ENCODE peak calls at places on chromosomes 16 and 17, in eight cellular contexts. One of them, this sample, is unnamed.

GRCh38 chr17:34306466-34306865 is 12.8 kb upstream of the CCL8 start:
- DNase-seq in neural progenitor cell: peak
- DNase-seq in heart right ventricle: no peak
- DNase-seq in stomach: no peak
- DNase-seq in AG04450: no peak
- DNase-seq in cardiac fibroblast: peak
- DNase-seq in mammary epithelial cell: no peak
- DNase-seq in HFF-Myc: peak
- DNase-seq in this sample: no peak

GRCh38 chr17:27496005-27496404 is 39.8 kb downstream of the KSR1 start:
- DNase-seq in neural progenitor cell: no peak
- DNase-seq in heart right ventricle: no peak
- DNase-seq in stomach: no peak
- DNase-seq in AG04450: no peak
- DNase-seq in cardiac fibroblast: no peak
- DNase-seq in mammary epithelial cell: no peak
- DNase-seq in HFF-Myc: no peak
- DNase-seq in this sample: no peak

GRCh38 chr16:69073181-69073669 is 32.2 kb upstream of the HAS3 start:
- DNase-seq in neural progenitor cell: no peak
- DNase-seq in heart right ventricle: no peak
- DNase-seq in stomach: no peak
- DNase-seq in AG04450: no peak
- DNase-seq in cardiac fibroblast: peak
- DNase-seq in mammary epithelial cell: peak
- DNase-seq in HFF-Myc: peak
- DNase-seq in this sample: no peak

GRCh38 chr17:16443390-16444257 is 28.3 kb downstream of the TRPV2 start:
- DNase-seq in neural progenitor cell: no peak
- DNase-seq in heart right ventricle: no peak
- DNase-seq in stomach: no peak
- DNase-seq in AG04450: no peak
- DNase-seq in cardiac fibroblast: no peak
- DNase-seq in mammary epithelial cell: no peak
- DNase-seq in HFF-Myc: no peak
- DNase-seq in this sample: no peak

GRCh38 chr17:45579529-45580495 is 89.3 kb upstream of the PLEKHM1 start:
- DNase-seq in neural progenitor cell: peak
- DNase-seq in heart right ventricle: no peak
- DNase-seq in stomach: no peak
- DNase-seq in AG04450: no peak
- DNase-seq in cardiac fibroblast: no peak
- DNase-seq in mammary epithelial cell: no peak
- DNase-seq in HFF-Myc: no peak
- DNase-seq in this sample: no peak

GRCh38 chr16:6031102-6031501 is 933.5 kb upstream of the EEF2KMT start:
- DNase-seq in neural progenitor cell: no peak
- DNase-seq in heart right ventricle: no peak
- DNase-seq in stomach: no peak
- DNase-seq in AG04450: no peak
- DNase-seq in cardiac fibroblast: no peak
- DNase-seq in mammary epithelial cell: no peak
- DNase-seq in HFF-Myc: no peak
- DNase-seq in this sample: no peak

GRCh38 chr17:50715471-50715870 is 3.9 kb upstream of the LUC7L3 start:
- DNase-seq in neural progenitor cell: no peak
- DNase-seq in heart right ventricle: no peak
- DNase-seq in stomach: no peak
- DNase-seq in AG04450: no peak
- DNase-seq in cardiac fibroblast: no peak
- DNase-seq in mammary epithelial cell: no peak
- DNase-seq in HFF-Myc: no peak
- DNase-seq in this sample: no peak

GRCh38 chr16:15631730-15632409 is 11.1 kb downstream of the MARF1 start:
- DNase-seq in neural progenitor cell: no peak
- DNase-seq in heart right ventricle: no peak
- DNase-seq in stomach: no peak
- DNase-seq in AG04450: no peak
- DNase-seq in cardiac fibroblast: no peak
- DNase-seq in mammary epithelial cell: no peak
- DNase-seq in HFF-Myc: no peak
- DNase-seq in this sample: no peak

GRCh38 chr16:87303431-87303930 is 13.7 kb downstream of the C16orf95 start:
- DNase-seq in neural progenitor cell: no peak
- DNase-seq in heart right ventricle: no peak
- DNase-seq in stomach: no peak
- DNase-seq in AG04450: no peak
- DNase-seq in cardiac fibroblast: peak
- DNase-seq in mammary epithelial cell: no peak
- DNase-seq in HFF-Myc: no peak
- DNase-seq in this sample: no peak

GRCh38 chr17:17710728-17711541 is 29.7 kb downstream of the RAI1 start:
- DNase-seq in neural progenitor cell: peak
- DNase-seq in heart right ventricle: no peak
- DNase-seq in stomach: peak
- DNase-seq in AG04450: peak
- DNase-seq in cardiac fibroblast: peak
- DNase-seq in mammary epithelial cell: peak
- DNase-seq in HFF-Myc: peak
- DNase-seq in this sample: peak

GRCh38 chr16:65285128-65286120 is 163.6 kb upstream of the CDH11 start:
- DNase-seq in neural progenitor cell: no peak
- DNase-seq in heart right ventricle: peak
- DNase-seq in stomach: no peak
- DNase-seq in AG04450: no peak
- DNase-seq in cardiac fibroblast: peak
- DNase-seq in mammary epithelial cell: no peak
- DNase-seq in HFF-Myc: no peak
- DNase-seq in this sample: no peak

GRCh38 chr17:39595928-39596327 is 11.8 kb downstream of the NEUROD2 start:
- DNase-seq in neural progenitor cell: no peak
- DNase-seq in heart right ventricle: no peak
- DNase-seq in stomach: no peak
- DNase-seq in AG04450: no peak
- DNase-seq in cardiac fibroblast: no peak
- DNase-seq in mammary epithelial cell: no peak
- DNase-seq in HFF-Myc: no peak
- DNase-seq in this sample: no peak

GRCh38 chr16:12682441-12682840 is 121.2 kb downstream of the CPPED1 start:
- DNase-seq in neural progenitor cell: no peak
- DNase-seq in heart right ventricle: no peak
- DNase-seq in stomach: no peak
- DNase-seq in AG04450: no peak
- DNase-seq in cardiac fibroblast: no peak
- DNase-seq in mammary epithelial cell: no peak
- DNase-seq in HFF-Myc: no peak
- DNase-seq in this sample: no peak

GRCh38 chr16:73483934-73484712 is 436.2 kb upstream of the ZFHX3 start:
- DNase-seq in neural progenitor cell: no peak
- DNase-seq in heart right ventricle: no peak
- DNase-seq in stomach: no peak
- DNase-seq in AG04450: no peak
- DNase-seq in cardiac fibroblast: no peak
- DNase-seq in mammary epithelial cell: no peak
- DNase-seq in HFF-Myc: no peak
- DNase-seq in this sample: no peak

GRCh38 chr17:78862073-78863023 is 21.7 kb upstream of the USP36 start:
- DNase-seq in neural progenitor cell: no peak
- DNase-seq in heart right ventricle: peak
- DNase-seq in stomach: peak
- DNase-seq in AG04450: peak
- DNase-seq in cardiac fibroblast: peak
- DNase-seq in mammary epithelial cell: peak
- DNase-seq in HFF-Myc: peak
- DNase-seq in this sample: peak

GRCh38 chr16:22937169-22937568 is 123.2 kb downstream of the HS3ST2 start:
- DNase-seq in neural progenitor cell: no peak
- DNase-seq in heart right ventricle: no peak
- DNase-seq in stomach: no peak
- DNase-seq in AG04450: no peak
- DNase-seq in cardiac fibroblast: no peak
- DNase-seq in mammary epithelial cell: peak
- DNase-seq in HFF-Myc: no peak
- DNase-seq in this sample: no peak

GRCh38 chr17:28372203-28372944 is 880 bp downstream of the SARM1 start:
- DNase-seq in neural progenitor cell: peak
- DNase-seq in heart right ventricle: no peak
- DNase-seq in stomach: no peak
- DNase-seq in AG04450: no peak
- DNase-seq in cardiac fibroblast: peak
- DNase-seq in mammary epithelial cell: no peak
- DNase-seq in HFF-Myc: no peak
- DNase-seq in this sample: no peak

GRCh38 chr17:38361700-38362465 is 10.2 kb downstream of the SOCS7 start:
- DNase-seq in neural progenitor cell: no peak
- DNase-seq in heart right ventricle: no peak
- DNase-seq in stomach: no peak
- DNase-seq in AG04450: no peak
- DNase-seq in cardiac fibroblast: no peak
- DNase-seq in mammary epithelial cell: peak
- DNase-seq in HFF-Myc: no peak
- DNase-seq in this sample: no peak

DNA sequence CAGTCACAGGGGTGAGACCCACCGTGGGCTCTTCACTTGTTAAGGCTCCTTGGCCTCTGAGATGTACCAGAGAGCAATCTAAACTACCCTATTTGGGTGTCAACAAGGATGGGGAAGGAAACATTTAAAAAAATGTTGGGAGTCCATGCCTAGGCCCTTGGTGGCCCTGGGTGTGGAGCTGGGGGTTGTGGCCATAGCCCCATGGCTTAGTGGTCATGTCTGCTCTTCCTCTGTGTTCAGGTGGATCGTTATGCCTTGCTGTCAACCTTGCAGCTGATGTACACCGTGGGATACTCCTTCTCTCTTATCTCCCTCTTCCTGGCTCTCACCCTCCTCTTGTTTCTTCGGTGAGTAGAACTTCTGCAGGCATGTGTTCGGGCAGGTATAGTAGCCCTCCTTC is 28.5 kb downstream of the GLP2R start:
- DNase-seq in neural progenitor cell: no peak
- DNase-seq in heart right ventricle: no peak
- DNase-seq in stomach: no peak
- DNase-seq in AG04450: no peak
- DNase-seq in cardiac fibroblast: no peak
- DNase-seq in mammary epithelial cell: no peak
- DNase-seq in HFF-Myc: no peak
- DNase-seq in this sample: no peak
- TF ChIP-seq CTCF in neural progenitor cell: no peak
- TF ChIP-seq CTCF in heart right ventricle: no peak
- TF ChIP-seq CTCF in stomach: no peak
- TF ChIP-seq CTCF in AG04450: no peak
- TF ChIP-seq CTCF in cardiac fibroblast: no peak
- TF ChIP-seq CTCF in mammary epithelial cell: no peak
- TF ChIP-seq CTCF in HFF-Myc: no peak
- TF ChIP-seq CTCF in this sample: no peak

DNA sequence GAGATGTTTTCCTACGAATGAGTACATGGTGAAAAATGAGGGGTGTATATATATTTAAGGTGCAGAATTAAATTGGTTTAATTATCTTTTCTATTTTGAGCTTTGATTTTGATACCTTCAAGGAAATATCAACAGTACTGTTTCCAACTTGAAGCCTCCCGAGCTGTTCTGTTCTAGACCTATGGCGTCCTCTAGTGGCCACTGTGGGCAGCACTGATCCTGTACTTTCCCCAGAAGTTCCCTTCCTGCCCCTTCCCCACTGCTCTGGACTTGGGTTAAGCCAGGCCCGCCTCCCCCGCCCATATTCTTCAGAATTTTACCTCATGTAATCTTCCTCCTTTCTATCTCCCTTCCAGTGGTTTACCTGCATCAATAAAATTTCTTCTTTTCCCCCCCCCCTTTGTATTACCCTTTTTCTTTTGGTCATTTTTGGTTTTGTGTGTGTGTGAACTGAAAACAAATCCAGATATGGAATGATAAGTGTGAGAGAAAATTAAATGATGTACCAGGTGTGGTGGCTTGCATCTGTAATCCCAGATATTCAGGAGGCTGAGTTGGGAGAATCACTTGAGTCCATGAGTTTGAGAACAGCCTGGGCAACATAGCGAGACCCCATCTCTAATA is 1643.5 kb downstream of the TP53TG3F start:
- DNase-seq in neural progenitor cell: no peak
- DNase-seq in heart right ventricle: no peak
- DNase-seq in stomach: no peak
- DNase-seq in AG04450: no peak
- DNase-seq in cardiac fibroblast: no peak
- DNase-seq in mammary epithelial cell: no peak
- DNase-seq in HFF-Myc: no peak
- DNase-seq in this sample: no peak
- TF ChIP-seq CTCF in neural progenitor cell: no peak
- TF ChIP-seq CTCF in heart right ventricle: peak
- TF ChIP-seq CTCF in stomach: no peak
- TF ChIP-seq CTCF in AG04450: no peak
- TF ChIP-seq CTCF in cardiac fibroblast: no peak
- TF ChIP-seq CTCF in mammary epithelial cell: peak
- TF ChIP-seq CTCF in HFF-Myc: peak
- TF ChIP-seq CTCF in this sample: no peak

GRCh38 chr17:15436399-15437369 is 30.7 kb downstream of the CDRT4 start:
- DNase-seq in neural progenitor cell: no peak
- DNase-seq in heart right ventricle: peak
- DNase-seq in stomach: peak
- DNase-seq in AG04450: peak
- DNase-seq in cardiac fibroblast: peak
- DNase-seq in mammary epithelial cell: no peak
- DNase-seq in HFF-Myc: peak
- DNase-seq in this sample: no peak
- TF ChIP-seq CTCF in neural progenitor cell: peak
- TF ChIP-seq CTCF in heart right ventricle: peak
- TF ChIP-seq CTCF in stomach: no peak
- TF ChIP-seq CTCF in AG04450: peak
- TF ChIP-seq CTCF in cardiac fibroblast: peak
- TF ChIP-seq CTCF in mammary epithelial cell: peak
- TF ChIP-seq CTCF in HFF-Myc: peak
- TF ChIP-seq CTCF in this sample: no peak

DNA sequence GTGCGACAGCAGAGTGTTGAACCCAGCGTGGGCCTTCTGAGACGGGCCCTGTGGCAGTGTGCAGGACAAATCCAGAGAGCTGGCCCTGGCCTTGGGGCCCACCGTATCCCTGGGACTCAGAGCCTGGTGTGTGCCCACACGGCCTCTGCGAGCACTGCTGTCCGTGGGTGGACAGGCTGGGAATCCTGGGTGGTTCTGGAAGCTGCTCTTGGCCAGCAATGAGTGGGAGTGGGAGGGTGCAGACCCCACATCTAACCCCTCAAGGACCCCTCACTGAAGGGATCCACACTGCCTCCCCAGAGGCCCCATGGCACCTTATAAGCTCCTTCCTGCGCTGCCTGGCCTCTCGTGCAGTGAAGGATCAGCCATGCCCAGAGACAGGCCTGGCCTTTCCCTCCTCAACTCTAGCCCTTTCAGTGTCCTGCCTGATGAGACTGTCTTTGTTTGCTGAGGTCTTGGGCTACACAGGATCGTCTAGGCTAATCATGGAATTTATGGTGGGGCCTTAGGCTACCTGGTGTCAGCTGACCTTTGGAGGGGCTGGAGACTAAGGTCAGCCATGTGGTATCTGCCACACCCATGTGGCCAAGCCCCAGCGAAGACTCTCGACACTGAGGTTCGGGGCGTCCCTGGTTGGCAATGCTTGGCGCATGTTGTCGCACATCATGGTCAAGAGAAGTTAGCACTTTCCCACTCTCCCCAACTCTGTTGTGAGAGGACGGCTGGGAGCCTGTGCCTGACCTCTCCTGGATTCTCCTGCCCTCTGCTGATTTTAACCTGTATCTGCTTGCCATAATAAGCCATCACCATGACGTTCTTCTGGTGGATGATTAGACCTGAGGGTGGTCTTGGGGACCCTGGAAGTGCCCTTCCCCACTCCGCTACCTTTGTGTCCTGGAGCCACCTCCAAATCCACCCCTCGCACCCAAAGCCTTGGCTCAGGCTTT is 16.4 kb upstream of the GINS2 start:
- DNase-seq in neural progenitor cell: no peak
- DNase-seq in heart right ventricle: no peak
- DNase-seq in stomach: no peak
- DNase-seq in AG04450: no peak
- DNase-seq in cardiac fibroblast: no peak
- DNase-seq in mammary epithelial cell: no peak
- DNase-seq in HFF-Myc: no peak
- DNase-seq in this sample: no peak
- TF ChIP-seq CTCF in neural progenitor cell: no peak
- TF ChIP-seq CTCF in heart right ventricle: no peak
- TF ChIP-seq CTCF in stomach: no peak
- TF ChIP-seq CTCF in AG04450: no peak
- TF ChIP-seq CTCF in cardiac fibroblast: no peak
- TF ChIP-seq CTCF in mammary epithelial cell: no peak
- TF ChIP-seq CTCF in HFF-Myc: no peak
- TF ChIP-seq CTCF in this sample: no peak